ENCODE peak calls at places on chromosomes 2 and 18, in eight cellular contexts. One of them, this sample, is unnamed.

GRCh38 chr2:23532311-23533013 is 147.5 kb downstream of the KLHL29 start:
- DNase-seq in lung: no peak
- DNase-seq in breast epithelium: no peak
- DNase-seq in tibial nerve: no peak
- DNase-seq in GM23338: no peak
- DNase-seq in tibial artery: no peak
- DNase-seq in psoas muscle: no peak
- DNase-seq in hepatocyte: peak; percentile 47
- DNase-seq in this sample: no peak

GRCh38 chr2:231573698-231574421 is 18.8 kb upstream of the TEX44 start:
- DNase-seq in hepatocyte: no peak
- DNase-seq in tibial artery: no peak
- DNase-seq in psoas muscle: no peak
- DNase-seq in lung: no peak
- DNase-seq in tibial nerve: no peak
- DNase-seq in GM23338: peak; percentile 54
- DNase-seq in breast epithelium: no peak
- DNase-seq in this sample: no peak

GRCh38 chr2:231370429-231370748 is 25.1 kb upstream of the B3GNT7 start:
- DNase-seq in hepatocyte: no peak
- DNase-seq in lung: no peak
- DNase-seq in tibial nerve: no peak
- DNase-seq in breast epithelium: no peak
- DNase-seq in psoas muscle: no peak
- DNase-seq in GM23338: no peak
- DNase-seq in tibial artery: no peak
- DNase-seq in this sample: no peak

GRCh38 chr2:45047301-45047700 is 38.0 kb upstream of the SIX2 start:
- DNase-seq in hepatocyte: no peak
- DNase-seq in GM23338: no peak
- DNase-seq in tibial artery: no peak
- DNase-seq in psoas muscle: no peak
- DNase-seq in breast epithelium: no peak
- DNase-seq in lung: no peak
- DNase-seq in tibial nerve: no peak
- DNase-seq in this sample: no peak

GRCh38 chr2:95392730-95393455 is 9.6 kb upstream of the FAHD2A start:
- DNase-seq in lung: no peak
- DNase-seq in breast epithelium: no peak
- DNase-seq in tibial artery: no peak
- DNase-seq in psoas muscle: no peak
- DNase-seq in hepatocyte: no peak
- DNase-seq in tibial nerve: no peak
- DNase-seq in GM23338: peak; percentile 59
- DNase-seq in this sample: peak; percentile 74

GRCh38 chr2:113098532-113098931 is 28.9 kb upstream of the IL1RN start:
- DNase-seq in lung: no peak
- DNase-seq in tibial artery: no peak
- DNase-seq in hepatocyte: no peak
- DNase-seq in tibial nerve: no peak
- DNase-seq in breast epithelium: no peak
- DNase-seq in GM23338: no peak
- DNase-seq in psoas muscle: no peak
- DNase-seq in this sample: no peak

GRCh38 chr18:77055429-77056310 is 76.9 kb downstream of the MBP start:
- DNase-seq in lung: no peak
- DNase-seq in hepatocyte: no peak
- DNase-seq in GM23338: no peak
- DNase-seq in breast epithelium: no peak
- DNase-seq in psoas muscle: no peak
- DNase-seq in tibial artery: no peak
- DNase-seq in tibial nerve: no peak
- DNase-seq in this sample: no peak

GRCh38 chr2:33372940-33373553 is 103.4 kb upstream of the RASGRP3 start:
- DNase-seq in breast epithelium: no peak
- DNase-seq in tibial nerve: peak; percentile 68
- DNase-seq in hepatocyte: peak; percentile 58
- DNase-seq in psoas muscle: no peak
- DNase-seq in GM23338: peak; percentile 70
- DNase-seq in lung: no peak
- DNase-seq in tibial artery: no peak
- DNase-seq in this sample: peak; percentile 56

GRCh38 chr2:15728247-15728721 is 136.6 kb downstream of the DDX1 start:
- DNase-seq in lung: no peak
- DNase-seq in tibial nerve: no peak
- DNase-seq in tibial artery: no peak
- DNase-seq in GM23338: no peak
- DNase-seq in psoas muscle: no peak
- DNase-seq in hepatocyte: no peak
- DNase-seq in breast epithelium: no peak
- DNase-seq in this sample: no peak

GRCh38 chr2:127508621-127509034 is 17.7 kb downstream of the IWS1 start:
- DNase-seq in hepatocyte: peak; percentile 75
- DNase-seq in psoas muscle: peak; percentile 73
- DNase-seq in tibial artery: peak; percentile 81
- DNase-seq in breast epithelium: no peak
- DNase-seq in GM23338: no peak
- DNase-seq in tibial nerve: peak; percentile 46
- DNase-seq in lung: peak; percentile 73
- DNase-seq in this sample: no peak

GRCh38 chr2:103616891-103617290 is 855.1 kb downstream of the TMEM182 start:
- DNase-seq in tibial nerve: no peak
- DNase-seq in tibial artery: no peak
- DNase-seq in psoas muscle: no peak
- DNase-seq in hepatocyte: no peak
- DNase-seq in lung: no peak
- DNase-seq in GM23338: no peak
- DNase-seq in breast epithelium: no peak
- DNase-seq in this sample: no peak

GRCh38 chr2:10447300-10448207 is 573 bp downstream of the ODC1 start:
- DNase-seq in tibial nerve: peak; percentile 24
- DNase-seq in lung: no peak
- DNase-seq in psoas muscle: no peak
- DNase-seq in hepatocyte: peak; percentile 61
- DNase-seq in GM23338: peak; percentile 64
- DNase-seq in tibial artery: peak; percentile 47
- DNase-seq in breast epithelium: no peak
- DNase-seq in this sample: peak; percentile 92

GRCh38 chr2:63875758-63876710 is 34.3 kb downstream of the UGP2 start:
- DNase-seq in tibial nerve: no peak
- DNase-seq in lung: no peak
- DNase-seq in GM23338: no peak
- DNase-seq in psoas muscle: no peak
- DNase-seq in breast epithelium: no peak
- DNase-seq in tibial artery: no peak
- DNase-seq in hepatocyte: no peak
- DNase-seq in this sample: no peak

GRCh38 chr2:169871994-169872393 is 44.7 kb downstream of the UBR3 start:
- DNase-seq in tibial nerve: no peak
- DNase-seq in tibial artery: no peak
- DNase-seq in psoas muscle: no peak
- DNase-seq in lung: no peak
- DNase-seq in GM23338: no peak
- DNase-seq in hepatocyte: no peak
- DNase-seq in breast epithelium: no peak
- DNase-seq in this sample: no peak

GRCh38 chr2:43052944-43053306 is 173.5 kb downstream of the ZFP36L2 start:
- DNase-seq in GM23338: no peak
- DNase-seq in tibial artery: no peak
- DNase-seq in psoas muscle: no peak
- DNase-seq in breast epithelium: no peak
- DNase-seq in lung: no peak
- DNase-seq in hepatocyte: no peak
- DNase-seq in tibial nerve: no peak
- DNase-seq in this sample: no peak

GRCh38 chr2:226981731-226982373 is 146.0 kb downstream of the RHBDD1 start:
- DNase-seq in GM23338: no peak
- DNase-seq in psoas muscle: no peak
- DNase-seq in tibial artery: no peak
- DNase-seq in breast epithelium: no peak
- DNase-seq in tibial nerve: no peak
- DNase-seq in hepatocyte: peak; percentile 47
- DNase-seq in lung: no peak
- DNase-seq in this sample: no peak

GRCh38 chr2:113212245-113213060 is 38.7 kb downstream of the PSD4 start:
- DNase-seq in GM23338: no peak
- DNase-seq in psoas muscle: peak; percentile 48
- DNase-seq in tibial artery: peak; percentile 51
- DNase-seq in lung: no peak
- DNase-seq in hepatocyte: no peak
- DNase-seq in tibial nerve: peak; percentile 41
- DNase-seq in breast epithelium: no peak
- DNase-seq in this sample: peak; percentile 60

GRCh38 chr2:62505109-62505508 is 886 bp downstream of the TMEM17 start:
- DNase-seq in hepatocyte: no peak
- DNase-seq in lung: no peak
- DNase-seq in tibial nerve: no peak
- DNase-seq in tibial artery: no peak
- DNase-seq in GM23338: no peak
- DNase-seq in breast epithelium: no peak
- DNase-seq in psoas muscle: no peak
- DNase-seq in this sample: no peak
- H3K4me3 ChIP-seq in hepatocyte: no peak overlapping the region
- H3K4me3 ChIP-seq in lung: no peak overlapping the region
- H3K4me3 ChIP-seq in tibial nerve: peak overlapping the region; percentile 54
- H3K4me3 ChIP-seq in tibial artery: peak overlapping the region; percentile 70
- H3K4me3 ChIP-seq in GM23338: peak overlapping the region; percentile 68
- H3K4me3 ChIP-seq in breast epithelium: peak overlapping the region; percentile 69
- H3K4me3 ChIP-seq in psoas muscle: peak overlapping the region; percentile 95
- H3K4me3 ChIP-seq in this sample: no peak overlapping the region

GRCh38 chr2:171837736-171838135 is 56.3 kb downstream of the SLC25A12 start:
- DNase-seq in hepatocyte: no peak
- DNase-seq in tibial nerve: peak; percentile 13
- DNase-seq in GM23338: no peak
- DNase-seq in psoas muscle: no peak
- DNase-seq in tibial artery: no peak
- DNase-seq in breast epithelium: no peak
- DNase-seq in lung: no peak
- DNase-seq in this sample: no peak
- H3K36me3 ChIP-seq in hepatocyte: no peaks in the 10 kb centered on the region
- H3K36me3 ChIP-seq in tibial nerve: peaks cover 58% of the 10 kb centered on the region
- H3K36me3 ChIP-seq in GM23338: peaks cover 21% of the 10 kb centered on the region
- H3K36me3 ChIP-seq in psoas muscle: peaks cover 6% of the 10 kb centered on the region
- H3K36me3 ChIP-seq in tibial artery: peaks cover 53% of the 10 kb centered on the region
- H3K36me3 ChIP-seq in breast epithelium: peaks cover 6% of the 10 kb centered on the region
- H3K36me3 ChIP-seq in lung: peaks cover 5% of the 10 kb centered on the region
- H3K36me3 ChIP-seq in this sample: peaks cover 14% of the 10 kb centered on the region

GRCh38 chr2:3430211-3430610 is 50.7 kb downstream of the TRAPPC12 start:
- DNase-seq in tibial artery: no peak
- DNase-seq in breast epithelium: no peak
- DNase-seq in tibial nerve: no peak
- DNase-seq in lung: no peak
- DNase-seq in psoas muscle: no peak
- DNase-seq in GM23338: no peak
- DNase-seq in hepatocyte: no peak
- DNase-seq in this sample: no peak

GRCh38 chr2:3430740-3431490 is 51.4 kb downstream of the TRAPPC12 start:
- DNase-seq in psoas muscle: no peak
- DNase-seq in GM23338: no peak
- DNase-seq in lung: no peak
- DNase-seq in hepatocyte: no peak
- DNase-seq in tibial artery: no peak
- DNase-seq in breast epithelium: no peak
- DNase-seq in tibial nerve: no peak
- DNase-seq in this sample: no peak

GRCh38 chr2:3433339-3433699 is 53.8 kb downstream of the TRAPPC12 start:
- DNase-seq in breast epithelium: no peak
- DNase-seq in lung: no peak
- DNase-seq in psoas muscle: no peak
- DNase-seq in tibial artery: no peak
- DNase-seq in hepatocyte: no peak
- DNase-seq in GM23338: no peak
- DNase-seq in tibial nerve: no peak
- DNase-seq in this sample: no peak

GRCh38 chr2:3432693-3433338 is 53.3 kb downstream of the TRAPPC12 start:
- DNase-seq in psoas muscle: no peak
- DNase-seq in breast epithelium: no peak
- DNase-seq in lung: no peak
- DNase-seq in tibial artery: no peak
- DNase-seq in GM23338: no peak
- DNase-seq in tibial nerve: no peak
- DNase-seq in hepatocyte: no peak
- DNase-seq in this sample: no peak

GRCh38 chr2:3432067-3432466 is 52.6 kb downstream of the TRAPPC12 start:
- DNase-seq in breast epithelium: no peak
- DNase-seq in GM23338: no peak
- DNase-seq in tibial artery: no peak
- DNase-seq in psoas muscle: no peak
- DNase-seq in hepatocyte: no peak
- DNase-seq in tibial nerve: no peak
- DNase-seq in lung: no peak
- DNase-seq in this sample: no peak
- H3K27me3 ChIP-seq in breast epithelium: no peaks in the 10 kb centered on the region
- H3K27me3 ChIP-seq in GM23338: no peaks in the 10 kb centered on the region
- H3K27me3 ChIP-seq in tibial artery: no peaks in the 10 kb centered on the region
- H3K27me3 ChIP-seq in psoas muscle: no peaks in the 10 kb centered on the region
- H3K27me3 ChIP-seq in hepatocyte: no peaks in the 10 kb centered on the region
- H3K27me3 ChIP-seq in tibial nerve: no peaks in the 10 kb centered on the region
- H3K27me3 ChIP-seq in lung: no peaks in the 10 kb centered on the region
- H3K27me3 ChIP-seq in this sample: no peaks in the 10 kb centered on the region

DNA sequence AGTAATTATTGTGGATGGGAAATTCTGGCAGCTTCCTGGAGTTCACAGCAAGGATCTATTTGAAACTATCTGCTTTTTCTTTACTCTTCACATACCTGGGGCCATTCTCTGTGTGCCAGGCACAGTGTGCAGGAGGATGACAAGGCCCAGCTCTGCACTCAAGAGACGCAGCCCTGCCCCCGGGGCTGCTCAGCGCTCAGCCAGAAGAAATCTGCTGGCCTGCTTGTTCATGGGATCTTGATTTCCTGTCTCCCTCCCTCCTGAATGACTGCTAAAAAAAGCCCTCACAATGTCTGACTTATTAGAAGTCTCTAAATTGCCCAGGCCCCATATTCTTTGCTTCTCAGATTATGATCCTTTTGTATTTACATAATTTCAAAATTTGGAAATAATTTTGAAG is 210.9 kb downstream of the DCDC2C start:
- DNase-seq in breast epithelium: no peak
- DNase-seq in lung: no peak
- DNase-seq in hepatocyte: no peak
- DNase-seq in tibial nerve: no peak
- DNase-seq in GM23338: no peak
- DNase-seq in psoas muscle: no peak
- DNase-seq in tibial artery: no peak
- DNase-seq in this sample: peak; percentile 5
- H3K4me3 ChIP-seq in breast epithelium: no peak overlapping the region
- H3K4me3 ChIP-seq in lung: no peak overlapping the region
- H3K4me3 ChIP-seq in hepatocyte: no peak overlapping the region
- H3K4me3 ChIP-seq in tibial nerve: no peak overlapping the region
- H3K4me3 ChIP-seq in GM23338: no peak overlapping the region
- H3K4me3 ChIP-seq in psoas muscle: no peak overlapping the region
- H3K4me3 ChIP-seq in tibial artery: no peak overlapping the region
- H3K4me3 ChIP-seq in this sample: no peak overlapping the region

This sample was measured in H7.